ENCODE peak calls at places on chromosomes 2 and 18, in ten cellular contexts. O is astrocyte; V is astrocyte of the cerebellum; P is CD8-positive, alpha-beta T cell; F is fibroblast of lung; Q is heart right ventricle; G is fibroblast of mammary gland; M is spleen; S is AG04450; T is pancreas. N is an unnamed sample.

GRCh38 chr18:55737781-55738468 is 149.9 kb upstream of the TCF4 start:
- DNase-seq in F (no peak), M (no peak), Q (no peak), S (no peak), T (no peak), O (no peak), P (no peak), G (no peak), V (no peak), N (no peak)

GRCh38 chr18:68532328-68532885 is 182.5 kb downstream of the TMX3 start:
- DNase-seq in F (no peak), O (no peak), M (no peak), G (no peak), T (no peak), V (no peak), Q (no peak), S (no peak), P (no peak), N (no peak)

GRCh38 chr2:118750959-118751565 is 96.4 kb downstream of the EN1 start:
- DNase-seq in G (peak), Q (no peak), V (peak), S (no peak), M (no peak), F (peak), T (no peak), O (peak), P (no peak), N (no peak)

GRCh38 chr2:25355270-25355669 is 13.5 kb upstream of the DNMT3A start:
- DNase-seq in G (no peak), O (no peak), V (no peak), F (no peak), M (no peak), S (no peak), T (no peak), Q (no peak), P (no peak), N (no peak)

GRCh38 chr2:217402622-217403383 is 542.9 kb upstream of the TNP1 start:
- DNase-seq in S (no peak), T (no peak), G (peak), V (no peak), F (peak), M (no peak), O (no peak), P (no peak), Q (no peak), N (no peak)

GRCh38 chr2:232478571-232479340 is 8.9 kb downstream of the ECEL1 start:
- DNase-seq in S (no peak), G (no peak), O (no peak), P (no peak), V (no peak), T (peak), F (no peak), M (peak), Q (no peak), N (no peak)

GRCh38 chr2:119255760-119256573 is 32.3 kb downstream of the STEAP3 start:
- DNase-seq in Q (no peak), M (no peak), G (peak), S (peak), O (peak), P (no peak), T (no peak), F (peak), V (peak), N (peak)

GRCh38 chr2:25159947-25160346 is 8.4 kb downstream of the POMC start:
- DNase-seq in M (peak), S (no peak), F (no peak), Q (no peak), T (peak), P (no peak), O (no peak), G (peak), V (no peak), N (no peak)

GRCh38 chr18:73645175-73645715 is 502.4 kb downstream of the FBXO15 start:
- DNase-seq in G (peak), P (no peak), T (no peak), F (peak), S (no peak), M (no peak), Q (no peak), V (no peak), O (peak), N (peak)

GRCh38 chr2:137508739-137509384 is 455.4 kb upstream of the HNMT start:
- DNase-seq in P (no peak), S (no peak), F (no peak), V (no peak), Q (no peak), G (no peak), T (no peak), O (no peak), M (no peak), N (no peak)
- TF ChIP-seq CTCF in P (no peak), S (no peak), F (no peak), V (no peak), Q (no peak), G (no peak), T (no peak), O (no peak), M (no peak), N (no peak)

GRCh38 chr2:15939556-15939853 is 845 bp upstream of the MYCN start:
- DNase-seq in T (peak), O (no peak), S (no peak), Q (no peak), G (no peak), P (no peak), M (peak), F (peak), V (no peak), N (no peak)

GRCh38 chr2:15941483-15941853 is 1.1 kb downstream of the MYCN start:
- DNase-seq in G (no peak), S (no peak), Q (no peak), P (no peak), O (no peak), T (peak), M (no peak), V (no peak), F (no peak), N (no peak)

GRCh38 chr2:15938803-15939555 is 1.4 kb upstream of the MYCN start:
- DNase-seq in Q (no peak), P (no peak), O (no peak), S (no peak), F (no peak), V (no peak), T (no peak), M (no peak), G (no peak), N (no peak)

GRCh38 chr2:15940661-15941482 is 522 bp downstream of the MYCN start:
- DNase-seq in G (no peak), V (no peak), P (no peak), M (no peak), Q (peak), S (no peak), O (no peak), T (no peak), F (no peak), N (no peak)

DNA sequence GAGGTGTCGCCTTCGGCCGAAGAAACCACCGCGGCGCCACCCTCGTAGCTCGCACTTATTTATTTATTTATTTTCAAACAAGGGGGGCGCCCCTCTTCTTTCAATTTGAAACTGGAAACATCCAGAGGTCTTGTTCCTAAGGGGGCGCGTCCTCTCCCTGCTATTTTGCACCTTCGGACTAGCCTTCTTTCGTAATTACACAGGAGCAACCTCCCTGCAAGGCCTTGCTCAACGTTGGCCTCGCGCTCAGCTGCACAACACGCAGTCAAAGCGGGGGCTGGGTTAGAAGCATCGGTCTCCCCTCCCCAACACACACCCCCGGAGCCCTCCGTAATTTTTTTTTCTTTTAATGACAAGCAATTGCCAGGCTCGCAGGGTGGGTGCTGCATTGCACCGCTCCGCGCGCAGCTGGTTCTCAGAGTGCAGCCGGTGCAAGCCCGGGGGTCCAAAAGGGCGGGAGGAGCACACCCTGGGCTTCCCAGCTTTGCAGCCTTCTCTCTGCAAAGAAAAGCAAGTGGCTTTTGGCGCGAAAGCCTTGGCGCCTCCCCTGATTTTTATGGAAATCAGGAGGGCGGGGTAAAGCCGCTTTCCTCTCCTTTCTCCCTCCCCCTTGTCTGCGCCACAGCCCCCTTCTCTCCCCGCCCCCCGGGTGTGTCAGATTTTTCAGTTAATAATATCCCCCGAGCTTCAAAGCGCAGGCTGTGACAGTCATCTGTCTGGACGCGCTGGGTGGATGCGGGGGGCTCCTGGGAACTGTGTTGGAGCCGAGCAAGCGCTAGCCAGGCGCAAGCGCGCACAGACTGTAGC is at the start of gene MYCN:
- DNase-seq in V (no peak), F (no peak), P (peak), O (peak), T (no peak), S (no peak), G (peak), Q (peak), M (no peak), N (no peak)
- H3K4me3 ChIP-seq in V (peak), F (peak), P (peak), O (peak), T (peak), S (no peak), G (no peak), Q (peak), M (peak), N (no peak)

DNA sequence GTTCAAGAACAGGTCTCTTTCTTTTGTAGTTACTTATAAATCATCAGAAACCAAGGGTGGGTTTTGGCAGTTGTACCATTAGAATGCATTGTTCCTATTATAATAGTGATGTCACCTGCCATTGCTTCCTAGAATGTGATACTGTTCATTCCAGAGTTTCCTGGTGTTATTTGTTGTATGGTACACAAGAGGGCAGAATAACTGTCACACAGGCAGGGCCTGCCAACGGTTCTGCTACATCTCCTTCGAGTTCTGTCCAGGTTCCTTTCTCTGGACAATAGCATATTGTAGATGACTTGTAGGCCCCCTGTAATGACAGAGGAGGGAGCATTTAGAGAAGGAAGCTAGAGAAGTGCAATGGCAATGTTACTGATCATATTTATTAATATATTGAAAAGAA is 98.3 kb downstream of the KLHL14 start:
- DNase-seq in T (no peak), G (peak), F (no peak), O (no peak), Q (no peak), M (no peak), V (no peak), P (no peak), S (no peak), N (no peak)
- TF ChIP-seq CTCF in T (no peak), G (peak), F (peak), O (no peak), Q (peak), M (no peak), V (peak), P (no peak), S (peak), N (no peak)

DNA sequence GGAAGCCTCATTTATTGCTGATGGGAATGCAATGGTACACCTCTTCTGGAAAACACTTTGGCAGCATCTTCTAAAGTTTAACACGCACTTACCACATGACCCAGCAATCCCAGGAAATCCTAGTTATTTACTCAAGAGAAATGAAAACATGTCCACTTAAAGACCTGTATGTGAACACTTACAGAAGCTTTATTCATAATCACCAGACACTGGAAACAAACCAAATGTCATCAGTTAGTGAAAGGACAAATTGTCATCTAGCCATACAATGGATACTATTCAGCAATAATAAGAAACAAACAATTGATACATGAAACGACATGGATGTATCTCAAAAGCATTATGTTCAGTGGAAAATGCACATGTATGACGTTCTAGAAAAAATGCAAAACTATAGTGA is 10.1 kb downstream of the DNER start:
- DNase-seq in G (no peak), Q (no peak), F (no peak), P (no peak), M (no peak), O (no peak), T (no peak), V (no peak), S (no peak), N (no peak)
- H3K4me3 ChIP-seq in G (no peak), Q (no peak), F (no peak), P (no peak), M (no peak), O (no peak), T (no peak), V (no peak), S (no peak), N (no peak)

DNA sequence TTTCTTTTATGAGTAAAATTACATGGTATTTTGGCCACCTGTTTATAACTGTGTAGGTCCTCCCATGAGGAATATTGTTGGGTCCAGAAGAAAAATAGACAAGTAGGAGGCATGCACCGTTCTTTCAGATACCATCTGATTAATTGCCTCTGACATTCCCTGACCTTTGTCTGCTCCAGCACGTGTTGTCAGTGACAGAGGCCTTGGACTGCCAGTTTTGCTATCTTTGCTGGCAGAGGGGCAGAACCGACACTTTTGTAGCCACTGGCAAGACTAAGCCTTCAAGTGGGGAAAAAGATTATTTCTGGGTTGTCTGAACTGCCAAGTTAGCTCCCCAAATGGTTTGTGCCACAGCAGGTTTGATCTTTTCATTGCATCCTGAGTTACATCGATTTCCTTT is 276.9 kb downstream of the CAMKMT start:
- DNase-seq in O (no peak), P (no peak), Q (peak), S (no peak), V (no peak), F (no peak), T (no peak), M (no peak), G (no peak), N (no peak)
- TF ChIP-seq CTCF in O (no peak), P (no peak), Q (no peak), S (no peak), V (no peak), F (no peak), T (no peak), M (no peak), G (no peak), N (no peak)

DNA sequence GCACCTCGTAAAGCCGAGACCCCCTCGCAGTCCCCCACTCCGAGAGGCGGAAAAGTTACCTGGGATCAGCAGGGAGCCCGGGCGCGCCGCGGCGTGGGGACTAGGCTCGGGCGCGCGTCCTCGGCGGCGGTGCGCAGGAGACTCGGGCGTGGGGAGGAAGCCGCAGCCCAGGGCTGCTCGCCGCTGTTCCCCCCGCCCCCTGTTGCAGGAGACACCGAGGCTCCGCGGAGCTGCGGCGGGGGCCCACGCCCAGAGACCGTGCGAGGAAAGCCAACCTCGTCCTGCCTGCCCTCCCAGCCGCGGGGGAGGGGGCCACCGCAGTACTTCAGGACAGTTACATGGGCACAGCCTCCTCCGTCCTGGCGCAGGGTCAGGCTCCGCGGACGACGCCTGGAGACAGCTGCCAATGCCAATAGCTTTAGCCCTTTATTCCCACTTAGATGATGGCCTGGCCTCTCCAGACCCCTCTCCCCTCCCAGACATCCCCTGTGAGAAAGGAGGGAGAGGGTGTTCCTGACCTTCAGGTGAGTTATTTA is at the start of gene EPB41L3:
- DNase-seq in M (peak), O (peak), P (no peak), T (peak), S (no peak), Q (peak), V (no peak), F (peak), G (peak), N (no peak)
- H3K4me3 ChIP-seq in M (peak), O (peak), P (no peak), T (peak), S (peak), Q (peak), V (peak), F (peak), G (peak), N (peak)

DNA sequence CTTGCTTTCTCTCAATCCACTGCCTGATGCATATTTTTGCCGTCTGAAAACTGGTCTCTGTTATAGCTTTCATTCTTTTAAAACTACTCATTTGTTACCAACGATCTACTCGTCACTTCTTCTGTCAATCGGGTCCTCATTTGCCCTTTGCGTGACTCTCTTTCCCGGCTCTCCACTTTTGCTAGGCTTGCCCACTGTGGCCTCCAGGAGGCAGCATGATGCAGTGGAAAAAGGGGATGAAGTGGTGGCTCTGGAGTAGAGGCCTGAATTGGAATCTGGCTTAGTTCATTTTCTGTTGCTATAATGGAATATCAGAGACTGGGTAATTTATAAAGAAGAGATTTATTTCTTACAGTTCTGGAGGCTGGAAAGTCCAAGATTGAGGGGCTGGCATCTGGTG is 15.2 kb downstream of the GDF7 start:
- DNase-seq in O (no peak), M (no peak), F (no peak), G (no peak), T (no peak), P (no peak), S (no peak), V (no peak), Q (no peak), N (no peak)
- TF ChIP-seq CTCF in O (peak), M (peak), F (peak), G (peak), T (peak), P (no peak), S (peak), V (peak), Q (peak), N (peak)

DNA sequence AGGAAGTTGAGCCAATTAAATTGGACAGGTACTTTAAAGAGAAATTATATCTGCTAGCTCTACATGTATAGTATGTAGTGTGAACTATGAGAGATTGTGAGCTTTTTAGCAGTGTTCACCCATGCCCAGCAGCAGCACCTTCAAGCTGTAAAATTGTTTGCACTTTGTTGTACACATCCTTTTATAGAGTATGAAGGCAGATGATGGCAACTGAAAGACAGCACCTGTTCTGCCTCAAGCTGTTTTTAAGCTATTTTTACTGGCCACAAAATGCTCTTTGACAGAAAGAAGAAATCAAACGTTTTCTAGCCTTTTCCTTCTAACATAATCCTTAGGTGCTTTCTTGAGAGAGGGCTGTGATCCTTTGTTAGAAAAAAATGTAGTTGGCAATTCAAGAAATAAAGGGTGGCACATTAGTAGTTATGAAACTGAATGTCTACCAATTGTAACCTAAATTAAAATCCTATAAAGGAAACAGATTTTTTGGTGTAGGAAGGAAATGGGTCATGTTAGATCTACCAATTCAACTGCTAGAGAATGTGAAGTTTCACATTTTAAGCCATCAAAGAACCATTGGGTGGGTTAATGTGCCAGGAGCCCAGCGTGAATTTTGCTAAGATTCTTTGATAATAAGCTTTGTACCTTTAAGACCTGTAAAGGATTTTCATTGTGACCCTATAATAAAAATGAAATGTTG is 59.5 kb downstream of the R3HDM1 start:
- DNase-seq in V (no peak), O (no peak), P (no peak), F (no peak), G (no peak), S (no peak), T (no peak), Q (no peak), M (no peak), N (no peak)
- H3K4me3 ChIP-seq in V (no peak), O (no peak), P (peak), F (no peak), G (no peak), S (no peak), T (no peak), Q (no peak), M (no peak), N (no peak)